ENCODE peak calls at places on chromosomes 1 and 21, in six cellular contexts. G is Peyer's patch, Q is BE2C, P is fibroblast of mammary gland, W is heart right ventricle, A is choroid plexus epithelial cell. K is an unnamed sample.

GRCh38 chr1:204513117-204513716 is 3.0 kb upstream of the MDM4 start:
- DNase-seq in P (no peak), W (no peak), G (peak; percentile 62), A (no peak), Q (no peak), K (no peak)

GRCh38 chr1:156488566-156489165 is 11.9 kb downstream of the MEF2D start:
- DNase-seq in W (no peak), G (peak; percentile 54), Q (no peak), A (no peak), P (no peak), K (no peak)

GRCh38 chr1:50047916-50048694 is 24.4 kb upstream of the AGBL4 start:
- DNase-seq in P (no peak), W (no peak), G (no peak), Q (peak; percentile 74), A (no peak), K (no peak)

GRCh38 chr21:45041351-45041805 is 33.0 kb upstream of the ADARB1 start:
- DNase-seq in P (peak; percentile 81), A (peak; percentile 90), W (no peak), G (peak; percentile 27), Q (peak; percentile 67), K (peak; percentile 95)

GRCh38 chr1:232519186-232519585 is 110.7 kb downstream of the SIPA1L2 start:
- DNase-seq in A (no peak), Q (peak; percentile 54), P (no peak), W (peak; percentile 54), G (no peak), K (no peak)

GRCh38 chr1:161071886-161072371 is 2.2 kb upstream of the ARHGAP30 start:
- DNase-seq in G (peak; percentile 73), Q (peak; percentile 60), W (peak; percentile 38), A (peak; percentile 54), P (peak; percentile 66), K (peak; percentile 66)

GRCh38 chr1:14704846-14705245 is 106.4 kb downstream of the KAZN start:
- DNase-seq in Q (no peak), A (peak; percentile 14), G (no peak), P (no peak), W (no peak), K (no peak)

GRCh38 chr1:154483941-154484803 is 17.8 kb upstream of the TDRD10 start:
- DNase-seq in A (peak; percentile 83), Q (no peak), W (no peak), G (no peak), P (peak; percentile 50), K (peak; percentile 87)

GRCh38 chr1:115240321-115240720 is 97.7 kb downstream of the NGF start:
- DNase-seq in P (no peak), G (no peak), Q (no peak), W (no peak), A (no peak), K (no peak)

GRCh38 chr21:29248124-29248523 is 50.6 kb upstream of the BACH1 start:
- DNase-seq in W (no peak), Q (no peak), G (no peak), A (no peak), P (peak; percentile 69), K (peak; percentile 47)

GRCh38 chr1:79633456-79633855 is 626.9 kb upstream of the ADGRL4 start:
- DNase-seq in P (peak; percentile 88), A (peak; percentile 43), Q (no peak), G (no peak), W (no peak), K (peak; percentile 36)

GRCh38 chr1:1371354-1371740 is 3.7 kb downstream of the AURKAIP1 start:
- DNase-seq in Q (no peak), W (no peak), G (no peak), A (no peak), P (peak; percentile 56), K (no peak)

GRCh38 chr1:72227667-72228066 is 54.7 kb downstream of the NEGR1 start:
- DNase-seq in Q (no peak), G (no peak), P (no peak), W (no peak), A (no peak), K (no peak)

GRCh38 chr21:31730687-31731111 is 1.2 kb downstream of the SCAF4 start:
- DNase-seq in Q (no peak), A (peak; percentile 44), P (no peak), W (no peak), G (no peak), K (peak; percentile 44)

GRCh38 chr1:210123924-210124589 is 108.5 kb upstream of the SERTAD4 start:
- DNase-seq in W (no peak), Q (no peak), P (peak; percentile 87), G (no peak), A (peak; percentile 11), K (peak; percentile 26)

GRCh38 chr1:70910013-70910412 is 137.6 kb downstream of the PTGER3 start:
- DNase-seq in Q (no peak), G (no peak), W (no peak), P (no peak), A (no peak), K (no peak)

GRCh38 chr1:98315309-98315708 is 346.2 kb upstream of the SNX7 start:
- DNase-seq in P (peak; percentile 86), G (no peak), A (peak; percentile 74), W (no peak), Q (no peak), K (peak; percentile 89)

GRCh38 chr1:208203848-208204609 is 40.2 kb downstream of the PLXNA2 start:
- DNase-seq in P (peak; percentile 23), A (peak; percentile 53), G (no peak), W (peak; percentile 57), Q (no peak), K (peak; percentile 91)
- TF ChIP-seq CTCF in P (no peak), A (no peak), G (no peak), W (no peak), Q (no peak), K (no peak)

GRCh38 chr21:42524341-42525227 is 10.9 kb downstream of the SLC37A1 start:
- DNase-seq in W (peak; percentile 59), Q (peak; percentile 72), A (peak; percentile 70), P (peak; percentile 52), G (peak; percentile 94), K (peak; percentile 60)

GRCh38 chr21:42527127-42527488 is 13.5 kb downstream of the SLC37A1 start:
- DNase-seq in W (no peak), Q (no peak), G (no peak), A (no peak), P (no peak), K (no peak)

GRCh38 chr21:42526379-42526727 is 12.7 kb downstream of the SLC37A1 start:
- DNase-seq in A (peak; percentile 21), P (no peak), Q (peak; percentile 64), W (no peak), G (no peak), K (no peak)

GRCh38 chr21:42525228-42525604 is 11.6 kb downstream of the SLC37A1 start:
- DNase-seq in Q (no peak), W (no peak), P (peak; percentile 28), G (no peak), A (peak; percentile 59), K (no peak)

GRCh38 chr21:42525676-42526378 is 12.2 kb downstream of the SLC37A1 start:
- DNase-seq in Q (no peak), P (no peak), W (no peak), G (no peak), A (no peak), K (no peak)
- H3K4me3 ChIP-seq in Q (no peak overlapping the region), P (no peak overlapping the region), W (no peak overlapping the region), G (no peak overlapping the region), A (no peak overlapping the region), K (no peak overlapping the region)

GRCh38 chr1:19313961-19314882 is 2.1 kb downstream of the SLC66A1 start:
- DNase-seq in P (no peak), G (peak; percentile 55), Q (no peak), W (no peak), A (no peak), K (no peak)

GRCh38 chr1:19315378-19316206 is 3.5 kb downstream of the SLC66A1 start:
- DNase-seq in A (peak; percentile 57), Q (no peak), G (peak; percentile 72), W (no peak), P (peak; percentile 48), K (peak; percentile 42)

GRCh38 chr1:19313636-19313959 is 1.5 kb downstream of the SLC66A1 start:
- DNase-seq in W (no peak), Q (no peak), G (no peak), P (no peak), A (no peak), K (no peak)

GRCh38 chr1:19319196-19319595 is 7.1 kb downstream of the SLC66A1 start:
- DNase-seq in A (no peak), Q (no peak), P (no peak), W (no peak), G (no peak), K (no peak)

DNA sequence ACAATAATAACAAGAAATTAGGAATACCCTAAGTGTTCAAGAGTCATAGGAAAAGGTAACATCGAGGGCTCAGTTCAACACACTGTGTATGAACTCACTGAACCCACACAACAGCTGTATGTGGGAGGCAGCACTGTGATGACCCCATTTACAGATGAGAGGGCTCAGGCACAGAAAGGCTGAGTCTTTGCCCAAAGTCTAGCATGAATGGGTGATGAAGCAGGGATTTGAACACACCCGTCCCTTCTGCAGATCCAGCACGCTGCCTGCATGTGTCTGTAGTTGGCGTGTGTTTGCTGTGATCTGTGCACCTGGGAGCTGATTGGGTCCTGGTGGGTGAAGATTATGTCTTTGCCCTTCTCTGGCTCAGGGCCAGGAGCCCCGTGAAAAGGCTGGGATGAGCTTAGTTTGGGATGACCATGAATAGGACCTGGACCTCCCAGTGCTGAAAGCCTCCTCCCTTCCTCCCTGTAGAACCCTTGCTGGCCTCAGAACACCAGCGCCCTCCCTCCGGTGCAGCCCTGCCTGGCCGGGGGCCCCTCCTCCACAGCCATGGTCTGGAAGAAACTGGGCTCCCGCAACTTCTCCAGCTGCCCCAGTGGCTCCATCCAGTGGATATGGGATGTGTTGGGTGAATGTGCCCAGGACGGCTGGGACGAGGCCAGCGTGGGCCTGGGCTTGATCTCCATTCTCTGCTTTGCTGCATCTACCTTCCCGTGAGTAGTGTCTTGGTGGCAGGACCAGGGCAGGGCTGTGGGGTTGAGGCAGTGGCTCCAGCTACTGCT is 5.2 kb downstream of the SLC66A1 start:
- DNase-seq in P (peak; percentile 26), W (no peak), G (no peak), Q (no peak), A (no peak), K (no peak)
- TF ChIP-seq CTCF in P (no peak), W (no peak), G (no peak), Q (no peak), A (peak; percentile 8), K (no peak)

GRCh38 chr1:3688836-3689750 is 36.8 kb downstream of the TP73 start:
- DNase-seq in A (no peak), W (no peak), G (no peak), Q (no peak), P (no peak), K (no peak)

GRCh38 chr1:3685906-3686305 is 33.6 kb downstream of the TP73 start:
- DNase-seq in G (no peak), A (no peak), W (no peak), P (no peak), Q (no peak), K (no peak)

GRCh38 chr1:3687509-3687908 is 35.2 kb downstream of the TP73 start:
- DNase-seq in Q (no peak), W (no peak), P (no peak), A (no peak), G (no peak), K (no peak)

GRCh38 chr1:3690282-3691065 is 38.2 kb downstream of the TP73 start:
- DNase-seq in A (no peak), P (no peak), G (no peak), Q (no peak), W (no peak), K (no peak)

DNA sequence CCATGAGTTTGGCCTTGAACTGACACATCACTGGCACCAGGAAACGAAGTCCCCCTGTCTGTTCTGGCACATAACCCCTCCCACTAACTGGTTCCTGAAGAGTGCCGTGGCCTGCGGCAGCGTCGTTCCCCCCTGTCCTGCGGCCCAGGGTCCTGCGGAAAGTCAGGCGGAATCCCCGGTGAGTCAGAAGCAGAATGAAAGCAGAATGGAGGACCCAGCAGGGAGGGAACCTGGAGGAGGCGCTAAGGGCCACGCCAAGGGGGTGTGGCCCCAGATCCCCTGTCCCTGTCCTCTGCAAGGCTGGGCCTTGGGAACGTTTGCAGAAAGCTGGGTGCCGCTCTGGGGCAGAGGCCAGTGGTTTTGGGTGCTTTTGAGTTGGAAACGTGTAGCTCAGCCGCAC is 36.0 kb downstream of the TP73 start:
- DNase-seq in A (peak; percentile 16), Q (no peak), G (no peak), W (no peak), P (peak; percentile 12), K (no peak)
- H3K4me3 ChIP-seq in A (no peak overlapping the region), Q (no peak overlapping the region), G (no peak overlapping the region), W (no peak overlapping the region), P (no peak overlapping the region), K (no peak overlapping the region)

K was measured in cardiac fibroblast.